ENCODE peak calls at places on chromosomes 12 and 14, in four cellular contexts. Q is WERI-Rb-1, F is ovary, T is MM.1S. R is an unnamed sample.

GRCh38 chr14:99936056-99936455 is 129.2 kb upstream of the EVL start:
- DNase-seq in T (no peak), F (no peak), Q (no peak), R (no peak)

GRCh38 chr12:14772946-14773345 is 30.3 kb downstream of the WBP11 start:
- DNase-seq in Q (no peak), T (no peak), F (no peak), R (no peak)

GRCh38 chr12:79317184-79317847 is 373.4 kb downstream of the PAWR start:
- DNase-seq in T (no peak), Q (no peak), F (no peak), R (no peak)

GRCh38 chr12:6370576-6370935 is 4.8 kb downstream of the SCNN1A start:
- DNase-seq in Q (no peak), F (no peak), T (no peak), R (no peak)

GRCh38 chr12:26011099-26011498 is 52.6 kb downstream of the RASSF8 start:
- DNase-seq in T (no peak), F (no peak), Q (no peak), R (no peak)

GRCh38 chr12:85856966-85857365 is 17.1 kb upstream of the NTS start:
- DNase-seq in Q (no peak), F (no peak), T (no peak), R (no peak)

GRCh38 chr14:21526672-21527319 is 650 bp upstream of the SALL2 start:
- DNase-seq in Q (peak), T (no peak), F (no peak), R (no peak)

GRCh38 chr12:41709463-41710285 is 435.0 kb downstream of the GXYLT1 start:
- DNase-seq in T (peak), Q (no peak), F (no peak), R (no peak)

GRCh38 chr12:57235012-57235727 is 5.7 kb downstream of the SHMT2 start:
- DNase-seq in F (no peak), Q (no peak), T (no peak), R (peak)

GRCh38 chr14:77120771-77121743 is 20.5 kb downstream of the ZDHHC22 start:
- DNase-seq in F (no peak), T (peak), Q (no peak), R (no peak)

GRCh38 chr12:101670007-101670671 is 27.3 kb upstream of the CHPT1 start:
- DNase-seq in F (no peak), Q (peak), T (peak), R (no peak)

GRCh38 chr12:46259713-46260112 is 9.1 kb downstream of the SLC38A1 start:
- DNase-seq in Q (no peak), T (no peak), F (no peak), R (no peak)

GRCh38 chr14:57418999-57419398 is 28.6 kb downstream of the NAA30 start:
- DNase-seq in T (no peak), F (no peak), Q (no peak), R (no peak)

GRCh38 chr12:89999699-90000505 is 291.3 kb upstream of the ATP2B1 start:
- DNase-seq in Q (no peak), T (no peak), F (no peak), R (no peak)

GRCh38 chr12:57049047-57049446 is 882 bp downstream of the MYO1A start:
- DNase-seq in T (no peak), F (no peak), Q (no peak), R (no peak)

GRCh38 chr14:88245321-88245720 is 77.7 kb downstream of the KCNK10 start:
- DNase-seq in F (no peak), Q (no peak), T (no peak), R (no peak)

GRCh38 chr14:97380539-97380941 is 583.4 kb downstream of the VRK1 start:
- DNase-seq in Q (no peak), T (no peak), F (no peak), R (no peak)

GRCh38 chr14:45251912-45252311 is 1.1 kb downstream of the MIS18BP1 start:
- DNase-seq in T (peak), Q (no peak), F (no peak), R (no peak)

GRCh38 chr12:127247937-127248336 is 1019.0 kb upstream of the TMEM132C start:
- DNase-seq in T (no peak), F (no peak), Q (no peak), R (no peak)

GRCh38 chr12:40622246-40622838 is 69.9 kb upstream of the CNTN1 start:
- DNase-seq in Q (peak), F (peak), T (peak), R (peak)

GRCh38 chr12:46414591-46415268 is 42.2 kb upstream of the SLC38A2 start:
- DNase-seq in T (no peak), Q (no peak), F (no peak), R (no peak)

GRCh38 chr12:107581616-107582015 is 104.0 kb upstream of the PWP1 start:
- DNase-seq in F (no peak), Q (no peak), T (no peak), R (no peak)

GRCh38 chr12:124902916-124903315 is 11.5 kb downstream of the UBC start:
- DNase-seq in F (no peak), Q (no peak), T (no peak), R (no peak)

GRCh38 chr12:94644141-94644575 is 6.2 kb downstream of the TMCC3 start:
- DNase-seq in T (no peak), Q (no peak), F (no peak), R (no peak)

GRCh38 chr14:52402812-52403526 is 88.9 kb downstream of the PTGER2 start:
- DNase-seq in F (no peak), Q (no peak), T (no peak), R (no peak)

GRCh38 chr14:24231263-24232120 is 675 bp downstream of the NEDD8 start:
- DNase-seq in F (no peak), Q (no peak), T (no peak), R (no peak)

GRCh38 chr14:22226381-22226780 is 362.6 kb downstream of the DAD1 start:
- DNase-seq in Q (no peak), T (no peak), F (no peak), R (no peak)

GRCh38 chr14:74591394-74591793 is 20.6 kb downstream of the LTBP2 start:
- DNase-seq in T (no peak), F (no peak), Q (no peak), R (no peak)

GRCh38 chr14:74591899-74592298 is 20.1 kb downstream of the LTBP2 start:
- DNase-seq in T (no peak), Q (no peak), F (no peak), R (no peak)

GRCh38 chr14:74594021-74594420 is 18.0 kb downstream of the LTBP2 start:
- DNase-seq in Q (no peak), T (no peak), F (no peak), R (no peak)

GRCh38 chr14:74593241-74593985 is 18.6 kb downstream of the LTBP2 start:
- DNase-seq in T (no peak), F (no peak), Q (peak), R (no peak)

GRCh38 chr14:74592476-74593191 is 19.4 kb downstream of the LTBP2 start:
- DNase-seq in F (no peak), T (no peak), Q (no peak), R (no peak)
- H3K27ac ChIP-seq in F (peak), T (no peak), Q (peak), R (peak)

DNA sequence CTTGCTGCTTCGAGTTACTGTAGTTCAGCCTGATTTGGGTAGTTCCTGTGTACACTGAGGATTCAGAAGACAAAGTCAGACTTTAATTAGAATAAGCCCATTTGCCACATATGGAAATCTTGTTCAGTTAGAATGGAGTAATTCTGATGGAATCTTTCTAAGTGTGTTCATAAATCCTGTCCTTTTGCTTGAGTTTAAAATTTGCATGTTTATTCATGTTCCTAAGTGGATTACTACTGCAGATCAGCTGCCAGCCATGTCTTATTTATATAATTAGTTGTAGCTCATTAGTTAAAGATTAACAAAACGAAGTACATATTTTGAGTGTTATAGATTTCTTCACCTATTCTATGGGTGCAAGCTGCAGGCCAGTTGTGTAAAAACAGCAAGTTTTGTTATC is 504.5 kb downstream of the PCNX1 start:
- DNase-seq in T (no peak), F (no peak), Q (no peak), R (no peak)
- H3K4me3 ChIP-seq in T (no peak), F (no peak), Q (no peak), R (no peak)

GRCh38 chr12:8886515-8887284 is 27.6 kb upstream of the PHC1 start:
- DNase-seq in T (no peak), Q (no peak), F (no peak), R (no peak)

GRCh38 chr12:8890313-8891084 is 23.8 kb upstream of the PHC1 start:
- DNase-seq in T (peak), F (peak), Q (peak), R (no peak)

DNA sequence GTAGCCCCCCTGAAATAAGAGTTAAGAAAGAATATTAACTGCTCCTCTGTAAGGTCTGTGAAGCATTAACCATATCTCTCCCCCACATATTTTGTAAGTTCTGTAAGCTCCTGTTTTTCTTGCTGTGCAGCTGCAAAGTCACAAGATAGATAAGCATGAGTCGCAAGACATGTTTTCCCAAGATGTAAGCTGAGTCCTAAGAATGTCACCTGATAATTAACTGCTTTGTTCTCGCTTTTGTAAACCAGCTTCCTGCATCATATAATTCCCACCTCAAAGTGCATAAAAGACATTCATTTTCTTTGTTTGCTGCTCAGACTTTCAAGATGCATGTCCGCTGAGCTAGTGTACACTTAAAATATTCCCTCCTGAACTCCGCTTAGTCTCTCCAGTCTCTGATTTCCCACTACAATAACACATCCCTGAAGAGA is 27.0 kb upstream of the PHC1 start:
- DNase-seq in Q (no peak), T (no peak), F (no peak), R (no peak)
- TF ChIP-seq CTCF in Q (no peak), T (no peak), F (no peak), R (no peak)

GRCh38 chr12:109113661-109114321 is 2.6 kb upstream of the ACACB start:
- DNase-seq in F (no peak), T (no peak), Q (no peak), R (no peak)

GRCh38 chr12:109114644-109115043 is 1.7 kb upstream of the ACACB start:
- DNase-seq in Q (no peak), F (no peak), T (peak), R (no peak)

GRCh38 chr12:109115758-109116610 is at the start of gene ACACB:
- DNase-seq in Q (no peak), T (no peak), F (no peak), R (peak)

GRCh38 chr12:109115404-109115757 is 1.0 kb upstream of the ACACB start:
- DNase-seq in Q (no peak), T (no peak), F (no peak), R (no peak)

GRCh38 chr12:109116611-109116949 is 193 bp downstream of the ACACB start:
- DNase-seq in F (no peak), T (no peak), Q (no peak), R (no peak)
- H3K27ac ChIP-seq in F (no peak), T (no peak), Q (no peak), R (peak)

GRCh38 chr14:32413967-32414640 is 85.0 kb downstream of the AKAP6 start:
- DNase-seq in Q (no peak), T (no peak), F (no peak), R (no peak)
- H3K4me3 ChIP-seq in Q (no peak), T (no peak), F (no peak), R (no peak)

GRCh38 chr14:28300356-28300755 is 466.2 kb upstream of the FOXG1 start:
- DNase-seq in F (no peak), T (no peak), Q (no peak), R (no peak)

GRCh38 chr14:28301179-28301578 is 465.4 kb upstream of the FOXG1 start:
- DNase-seq in T (no peak), F (no peak), Q (no peak), R (no peak)

GRCh38 chr14:28298156-28298555 is 468.4 kb upstream of the FOXG1 start:
- DNase-seq in T (no peak), Q (no peak), F (no peak), R (no peak)

GRCh38 chr14:28297559-28297958 is 469.0 kb upstream of the FOXG1 start:
- DNase-seq in Q (no peak), T (no peak), F (no peak), R (no peak)

GRCh38 chr14:28299227-28299626 is 467.4 kb upstream of the FOXG1 start:
- DNase-seq in T (no peak), Q (no peak), F (no peak), R (no peak)
- TF ChIP-seq CTCF in T (no peak), Q (no peak), F (no peak), R (no peak)

GRCh38 chr12:93151079-93151759 is 222.1 kb upstream of the EEA1 start:
- DNase-seq in F (no peak), T (no peak), Q (no peak), R (no peak)

GRCh38 chr12:93146970-93147369 is 217.9 kb upstream of the EEA1 start:
- DNase-seq in T (no peak), F (no peak), Q (no peak), R (no peak)

GRCh38 chr12:93146278-93146939 is 217.3 kb upstream of the EEA1 start:
- DNase-seq in F (no peak), T (no peak), Q (no peak), R (no peak)

GRCh38 chr12:93149228-93149627 is 220.1 kb upstream of the EEA1 start:
- DNase-seq in T (no peak), Q (no peak), F (no peak), R (no peak)

DNA sequence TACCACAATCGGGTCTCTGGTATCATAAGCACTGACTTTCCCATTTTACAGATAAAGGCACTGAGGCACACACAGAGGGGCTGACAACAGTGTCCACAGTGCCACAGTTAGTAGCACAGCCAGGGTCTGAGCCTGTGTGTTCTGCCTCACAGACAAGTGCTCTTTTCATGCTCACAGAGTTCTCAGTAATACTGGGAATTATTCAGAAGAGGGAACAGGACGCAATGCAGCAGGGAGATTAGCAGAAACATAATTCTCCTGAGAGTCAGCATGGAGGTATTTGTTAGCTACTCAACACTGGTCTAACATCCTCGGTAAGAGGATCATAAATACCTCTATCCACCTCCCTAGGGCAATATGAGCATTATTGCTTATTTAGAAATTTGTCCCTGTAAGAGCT is 219.3 kb upstream of the EEA1 start:
- DNase-seq in F (no peak), T (no peak), Q (no peak), R (no peak)
- H3K27ac ChIP-seq in F (no peak), T (no peak), Q (no peak), R (no peak)

GRCh38 chr12:133204264-133204603 is 22.9 kb downstream of the ZNF268 start:
- DNase-seq in T (no peak), Q (no peak), F (no peak), R (no peak)
- H3K4me3 ChIP-seq in T (no peak), Q (no peak), F (no peak), R (no peak)

GRCh38 chr14:103724116-103724515 is 8.5 kb downstream of the ZFYVE21 start:
- DNase-seq in F (peak), T (no peak), Q (no peak), R (peak)

GRCh38 chr14:103719766-103720165 is 4.2 kb downstream of the ZFYVE21 start:
- DNase-seq in F (no peak), T (no peak), Q (no peak), R (no peak)

GRCh38 chr14:103718572-103718971 is 3.0 kb downstream of the ZFYVE21 start:
- DNase-seq in Q (no peak), F (no peak), T (no peak), R (no peak)

GRCh38 chr14:103723176-103724081 is 7.8 kb downstream of the ZFYVE21 start:
- DNase-seq in T (no peak), Q (no peak), F (no peak), R (no peak)

DNA sequence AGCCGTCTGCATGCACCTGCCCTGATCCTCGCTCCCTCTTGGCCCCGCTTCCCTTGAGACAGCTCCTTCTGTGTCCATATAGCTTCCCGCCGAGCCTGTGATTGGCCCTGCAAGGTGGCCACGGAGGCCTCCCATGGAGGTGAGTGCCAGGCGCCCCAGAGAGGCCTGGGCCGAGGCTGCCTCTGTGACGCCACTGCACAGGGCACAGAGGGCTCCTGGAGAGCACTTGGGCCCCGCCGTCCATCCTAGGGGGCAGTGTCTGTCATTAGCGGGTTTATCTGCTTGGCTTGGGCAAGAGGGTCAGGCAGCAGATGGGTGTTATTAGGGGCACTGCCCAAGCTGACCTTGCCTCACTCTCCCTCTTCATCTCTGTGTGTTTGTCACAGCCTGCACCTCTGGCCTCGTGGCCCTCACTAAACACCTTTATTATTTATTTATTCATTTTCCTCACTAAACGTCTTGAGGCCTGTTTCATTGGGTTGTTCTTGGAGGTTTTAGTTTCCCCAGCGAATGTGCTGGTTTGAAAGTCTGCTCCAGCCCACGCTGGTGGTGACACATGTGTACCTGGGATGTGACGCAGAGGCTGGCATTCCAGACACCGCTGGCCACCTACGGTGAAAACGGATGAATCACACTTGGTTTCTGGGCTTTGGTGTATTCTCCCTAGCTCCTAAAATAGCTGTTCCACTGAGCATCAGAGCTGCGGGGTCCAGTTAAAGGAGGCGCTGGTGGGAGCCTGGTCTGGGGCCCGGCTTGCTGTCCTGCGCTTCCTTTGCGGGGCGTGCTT is 5.9 kb downstream of the ZFYVE21 start:
- DNase-seq in F (no peak), T (no peak), Q (no peak), R (no peak)
- TF ChIP-seq CTCF in F (no peak), T (no peak), Q (no peak), R (no peak)